ENCODE peak calls at places on chromosomes 2 and 18, in ten cellular contexts. One of them, this sample, is unnamed.

GRCh38 chr2:231601356-231602229 is 8.9 kb downstream of the TEX44 start:
- DNase-seq in NCI-H2081: peak
- DNase-seq in ELR: peak
- DNase-seq in activated CD4-positive, alpha-beta T cell treated with anti-CD3 and anti-CD28 coated beads for 1 hour: peak
- DNase-seq in AG09309: no peak
- DNase-seq in WTC11: peak
- DNase-seq in T-helper 17 cell: peak
- DNase-seq in H9: peak
- DNase-seq in AG08395: peak
- DNase-seq in head of caudate nucleus: peak
- DNase-seq in this sample: peak

GRCh38 chr2:50469784-50470183 is 562.1 kb downstream of the NRXN1 start:
- DNase-seq in NCI-H2081: no peak
- DNase-seq in AG09309: no peak
- DNase-seq in AG08395: no peak
- DNase-seq in activated CD4-positive, alpha-beta T cell treated with anti-CD3 and anti-CD28 coated beads for 1 hour: no peak
- DNase-seq in WTC11: no peak
- DNase-seq in ELR: no peak
- DNase-seq in H9: no peak
- DNase-seq in T-helper 17 cell: no peak
- DNase-seq in head of caudate nucleus: no peak
- DNase-seq in this sample: no peak

GRCh38 chr2:46970334-46971288 is 55.0 kb upstream of the MCFD2 start:
- DNase-seq in NCI-H2081: no peak
- DNase-seq in AG09309: no peak
- DNase-seq in T-helper 17 cell: no peak
- DNase-seq in head of caudate nucleus: peak
- DNase-seq in AG08395: peak
- DNase-seq in H9: no peak
- DNase-seq in ELR: peak
- DNase-seq in WTC11: no peak
- DNase-seq in activated CD4-positive, alpha-beta T cell treated with anti-CD3 and anti-CD28 coated beads for 1 hour: no peak
- DNase-seq in this sample: no peak

GRCh38 chr18:71130351-71130750 is 841.5 kb downstream of the SOCS6 start:
- DNase-seq in AG08395: no peak
- DNase-seq in T-helper 17 cell: no peak
- DNase-seq in WTC11: no peak
- DNase-seq in NCI-H2081: no peak
- DNase-seq in AG09309: no peak
- DNase-seq in H9: no peak
- DNase-seq in ELR: no peak
- DNase-seq in head of caudate nucleus: peak
- DNase-seq in activated CD4-positive, alpha-beta T cell treated with anti-CD3 and anti-CD28 coated beads for 1 hour: no peak
- DNase-seq in this sample: no peak

GRCh38 chr2:149817206-149817605 is 229.6 kb upstream of the MMADHC start:
- DNase-seq in head of caudate nucleus: no peak
- DNase-seq in T-helper 17 cell: no peak
- DNase-seq in activated CD4-positive, alpha-beta T cell treated with anti-CD3 and anti-CD28 coated beads for 1 hour: no peak
- DNase-seq in AG08395: peak
- DNase-seq in NCI-H2081: no peak
- DNase-seq in WTC11: no peak
- DNase-seq in AG09309: no peak
- DNase-seq in H9: no peak
- DNase-seq in ELR: no peak
- DNase-seq in this sample: no peak

GRCh38 chr2:184730288-184730687 is 132.0 kb downstream of the ZNF804A start:
- DNase-seq in H9: no peak
- DNase-seq in head of caudate nucleus: no peak
- DNase-seq in NCI-H2081: no peak
- DNase-seq in activated CD4-positive, alpha-beta T cell treated with anti-CD3 and anti-CD28 coated beads for 1 hour: no peak
- DNase-seq in AG09309: no peak
- DNase-seq in T-helper 17 cell: no peak
- DNase-seq in AG08395: no peak
- DNase-seq in ELR: no peak
- DNase-seq in WTC11: no peak
- DNase-seq in this sample: peak

GRCh38 chr18:45730832-45731545 is 7.0 kb downstream of the SLC14A1 start:
- DNase-seq in activated CD4-positive, alpha-beta T cell treated with anti-CD3 and anti-CD28 coated beads for 1 hour: no peak
- DNase-seq in NCI-H2081: no peak
- DNase-seq in AG09309: no peak
- DNase-seq in T-helper 17 cell: no peak
- DNase-seq in ELR: peak
- DNase-seq in WTC11: no peak
- DNase-seq in head of caudate nucleus: no peak
- DNase-seq in AG08395: peak
- DNase-seq in H9: no peak
- DNase-seq in this sample: no peak

GRCh38 chr2:90069290-90069894 is 1377.9 kb downstream of the RPIA start:
- DNase-seq in activated CD4-positive, alpha-beta T cell treated with anti-CD3 and anti-CD28 coated beads for 1 hour: no peak
- DNase-seq in T-helper 17 cell: no peak
- DNase-seq in head of caudate nucleus: no peak
- DNase-seq in AG09309: no peak
- DNase-seq in WTC11: peak
- DNase-seq in NCI-H2081: peak
- DNase-seq in ELR: peak
- DNase-seq in H9: no peak
- DNase-seq in AG08395: peak
- DNase-seq in this sample: peak

GRCh38 chr2:213152065-213152794 is 818 bp upstream of the IKZF2 start:
- DNase-seq in ELR: peak
- DNase-seq in T-helper 17 cell: peak
- DNase-seq in head of caudate nucleus: peak
- DNase-seq in activated CD4-positive, alpha-beta T cell treated with anti-CD3 and anti-CD28 coated beads for 1 hour: no peak
- DNase-seq in AG09309: no peak
- DNase-seq in H9: peak
- DNase-seq in NCI-H2081: no peak
- DNase-seq in WTC11: peak
- DNase-seq in AG08395: peak
- DNase-seq in this sample: peak

GRCh38 chr2:233093721-233094120 is 33.6 kb downstream of the INPP5D start:
- DNase-seq in activated CD4-positive, alpha-beta T cell treated with anti-CD3 and anti-CD28 coated beads for 1 hour: no peak
- DNase-seq in NCI-H2081: no peak
- DNase-seq in WTC11: no peak
- DNase-seq in head of caudate nucleus: no peak
- DNase-seq in H9: no peak
- DNase-seq in AG08395: no peak
- DNase-seq in T-helper 17 cell: no peak
- DNase-seq in ELR: no peak
- DNase-seq in AG09309: no peak
- DNase-seq in this sample: no peak

GRCh38 chr2:71614976-71615768 is 161.8 kb downstream of the DYSF start:
- DNase-seq in T-helper 17 cell: no peak
- DNase-seq in AG09309: peak
- DNase-seq in AG08395: peak
- DNase-seq in activated CD4-positive, alpha-beta T cell treated with anti-CD3 and anti-CD28 coated beads for 1 hour: peak
- DNase-seq in ELR: no peak
- DNase-seq in H9: peak
- DNase-seq in head of caudate nucleus: peak
- DNase-seq in NCI-H2081: no peak
- DNase-seq in WTC11: peak
- DNase-seq in this sample: no peak

GRCh38 chr18:43160509-43160908 is 45.0 kb upstream of the RIT2 start:
- DNase-seq in activated CD4-positive, alpha-beta T cell treated with anti-CD3 and anti-CD28 coated beads for 1 hour: no peak
- DNase-seq in ELR: no peak
- DNase-seq in WTC11: no peak
- DNase-seq in AG08395: no peak
- DNase-seq in H9: no peak
- DNase-seq in head of caudate nucleus: no peak
- DNase-seq in AG09309: no peak
- DNase-seq in T-helper 17 cell: no peak
- DNase-seq in NCI-H2081: no peak
- DNase-seq in this sample: no peak

GRCh38 chr2:19312949-19313348 is 45.5 kb downstream of the OSR1 start:
- DNase-seq in T-helper 17 cell: no peak
- DNase-seq in activated CD4-positive, alpha-beta T cell treated with anti-CD3 and anti-CD28 coated beads for 1 hour: no peak
- DNase-seq in ELR: peak
- DNase-seq in AG09309: no peak
- DNase-seq in head of caudate nucleus: no peak
- DNase-seq in WTC11: no peak
- DNase-seq in NCI-H2081: no peak
- DNase-seq in AG08395: peak
- DNase-seq in H9: no peak
- DNase-seq in this sample: no peak

GRCh38 chr2:188811522-188811921 is 162.7 kb upstream of the COL3A1 start:
- DNase-seq in activated CD4-positive, alpha-beta T cell treated with anti-CD3 and anti-CD28 coated beads for 1 hour: no peak
- DNase-seq in AG09309: peak
- DNase-seq in H9: no peak
- DNase-seq in head of caudate nucleus: no peak
- DNase-seq in T-helper 17 cell: no peak
- DNase-seq in ELR: peak
- DNase-seq in WTC11: no peak
- DNase-seq in AG08395: peak
- DNase-seq in NCI-H2081: no peak
- DNase-seq in this sample: no peak

GRCh38 chr2:143901185-143901842 is 618.6 kb downstream of the ZEB2 start:
- DNase-seq in WTC11: no peak
- DNase-seq in T-helper 17 cell: no peak
- DNase-seq in NCI-H2081: no peak
- DNase-seq in AG08395: peak
- DNase-seq in AG09309: peak
- DNase-seq in ELR: peak
- DNase-seq in activated CD4-positive, alpha-beta T cell treated with anti-CD3 and anti-CD28 coated beads for 1 hour: no peak
- DNase-seq in head of caudate nucleus: no peak
- DNase-seq in H9: no peak
- DNase-seq in this sample: no peak

GRCh38 chr2:189210250-189211075 is 30.9 kb upstream of the COL5A2 start:
- DNase-seq in H9: no peak
- DNase-seq in ELR: peak
- DNase-seq in head of caudate nucleus: peak
- DNase-seq in AG08395: peak
- DNase-seq in NCI-H2081: peak
- DNase-seq in AG09309: peak
- DNase-seq in WTC11: no peak
- DNase-seq in activated CD4-positive, alpha-beta T cell treated with anti-CD3 and anti-CD28 coated beads for 1 hour: no peak
- DNase-seq in T-helper 17 cell: no peak
- DNase-seq in this sample: no peak

GRCh38 chr2:133642831-133643230 is 74.6 kb upstream of the NCKAP5 start:
- DNase-seq in T-helper 17 cell: no peak
- DNase-seq in head of caudate nucleus: no peak
- DNase-seq in AG09309: no peak
- DNase-seq in AG08395: peak
- DNase-seq in NCI-H2081: no peak
- DNase-seq in H9: no peak
- DNase-seq in activated CD4-positive, alpha-beta T cell treated with anti-CD3 and anti-CD28 coated beads for 1 hour: no peak
- DNase-seq in ELR: no peak
- DNase-seq in WTC11: no peak
- DNase-seq in this sample: no peak

GRCh38 chr2:121776885-121777698 is 21.6 kb downstream of the TSN start:
- DNase-seq in AG09309: no peak
- DNase-seq in AG08395: no peak
- DNase-seq in H9: no peak
- DNase-seq in ELR: no peak
- DNase-seq in NCI-H2081: no peak
- DNase-seq in T-helper 17 cell: no peak
- DNase-seq in WTC11: no peak
- DNase-seq in head of caudate nucleus: no peak
- DNase-seq in activated CD4-positive, alpha-beta T cell treated with anti-CD3 and anti-CD28 coated beads for 1 hour: no peak
- DNase-seq in this sample: no peak

GRCh38 chr2:202639233-202639632 is 4.5 kb downstream of the FAM117B start:
- DNase-seq in ELR: no peak
- DNase-seq in T-helper 17 cell: no peak
- DNase-seq in WTC11: no peak
- DNase-seq in head of caudate nucleus: no peak
- DNase-seq in NCI-H2081: no peak
- DNase-seq in H9: no peak
- DNase-seq in AG08395: no peak
- DNase-seq in activated CD4-positive, alpha-beta T cell treated with anti-CD3 and anti-CD28 coated beads for 1 hour: no peak
- DNase-seq in AG09309: no peak
- DNase-seq in this sample: no peak

GRCh38 chr2:218839430-218839829 is 7.8 kb upstream of the PRKAG3 start:
- DNase-seq in head of caudate nucleus: no peak
- DNase-seq in ELR: peak
- DNase-seq in AG09309: no peak
- DNase-seq in WTC11: no peak
- DNase-seq in activated CD4-positive, alpha-beta T cell treated with anti-CD3 and anti-CD28 coated beads for 1 hour: no peak
- DNase-seq in NCI-H2081: no peak
- DNase-seq in H9: no peak
- DNase-seq in T-helper 17 cell: no peak
- DNase-seq in AG08395: peak
- DNase-seq in this sample: no peak

GRCh38 chr2:235710933-235711332 is 217.1 kb downstream of the AGAP1 start:
- DNase-seq in AG09309: no peak
- DNase-seq in NCI-H2081: no peak
- DNase-seq in head of caudate nucleus: no peak
- DNase-seq in T-helper 17 cell: no peak
- DNase-seq in WTC11: no peak
- DNase-seq in ELR: no peak
- DNase-seq in activated CD4-positive, alpha-beta T cell treated with anti-CD3 and anti-CD28 coated beads for 1 hour: no peak
- DNase-seq in AG08395: no peak
- DNase-seq in H9: no peak
- DNase-seq in this sample: no peak

GRCh38 chr2:70140978-70141753 is 49.7 kb downstream of the C2orf42 start:
- DNase-seq in ELR: peak
- DNase-seq in AG08395: no peak
- DNase-seq in head of caudate nucleus: peak
- DNase-seq in WTC11: peak
- DNase-seq in T-helper 17 cell: peak
- DNase-seq in NCI-H2081: peak
- DNase-seq in AG09309: no peak
- DNase-seq in activated CD4-positive, alpha-beta T cell treated with anti-CD3 and anti-CD28 coated beads for 1 hour: peak
- DNase-seq in H9: peak
- DNase-seq in this sample: peak

GRCh38 chr2:197994751-197995150 is 190.4 kb downstream of the PLCL1 start:
- DNase-seq in ELR: no peak
- DNase-seq in AG08395: no peak
- DNase-seq in AG09309: no peak
- DNase-seq in H9: no peak
- DNase-seq in WTC11: no peak
- DNase-seq in head of caudate nucleus: no peak
- DNase-seq in T-helper 17 cell: no peak
- DNase-seq in NCI-H2081: no peak
- DNase-seq in activated CD4-positive, alpha-beta T cell treated with anti-CD3 and anti-CD28 coated beads for 1 hour: no peak
- DNase-seq in this sample: no peak

GRCh38 chr2:140454717-140455116 is 1674.5 kb upstream of the NXPH2 start:
- DNase-seq in activated CD4-positive, alpha-beta T cell treated with anti-CD3 and anti-CD28 coated beads for 1 hour: no peak
- DNase-seq in T-helper 17 cell: no peak
- DNase-seq in WTC11: no peak
- DNase-seq in head of caudate nucleus: peak
- DNase-seq in AG09309: peak
- DNase-seq in NCI-H2081: no peak
- DNase-seq in H9: no peak
- DNase-seq in ELR: peak
- DNase-seq in AG08395: peak
- DNase-seq in this sample: no peak

GRCh38 chr2:112622528-112622849 is 23.2 kb upstream of the SLC20A1 start:
- DNase-seq in ELR: peak
- DNase-seq in NCI-H2081: no peak
- DNase-seq in head of caudate nucleus: no peak
- DNase-seq in H9: no peak
- DNase-seq in AG09309: peak
- DNase-seq in activated CD4-positive, alpha-beta T cell treated with anti-CD3 and anti-CD28 coated beads for 1 hour: no peak
- DNase-seq in AG08395: peak
- DNase-seq in WTC11: no peak
- DNase-seq in T-helper 17 cell: no peak
- DNase-seq in this sample: no peak

GRCh38 chr18:43129946-43130523 is 14.6 kb upstream of the RIT2 start:
- DNase-seq in ELR: no peak
- DNase-seq in activated CD4-positive, alpha-beta T cell treated with anti-CD3 and anti-CD28 coated beads for 1 hour: no peak
- DNase-seq in head of caudate nucleus: no peak
- DNase-seq in AG09309: no peak
- DNase-seq in T-helper 17 cell: no peak
- DNase-seq in H9: no peak
- DNase-seq in NCI-H2081: no peak
- DNase-seq in WTC11: no peak
- DNase-seq in AG08395: peak
- DNase-seq in this sample: no peak

GRCh38 chr2:2579814-2580213 is 248.7 kb upstream of the MYT1L start:
- DNase-seq in AG09309: no peak
- DNase-seq in H9: peak
- DNase-seq in ELR: no peak
- DNase-seq in head of caudate nucleus: peak
- DNase-seq in NCI-H2081: no peak
- DNase-seq in activated CD4-positive, alpha-beta T cell treated with anti-CD3 and anti-CD28 coated beads for 1 hour: no peak
- DNase-seq in WTC11: no peak
- DNase-seq in AG08395: no peak
- DNase-seq in T-helper 17 cell: no peak
- DNase-seq in this sample: no peak

GRCh38 chr2:153408708-153409107 is 69.9 kb downstream of the RPRM start:
- DNase-seq in T-helper 17 cell: no peak
- DNase-seq in AG09309: no peak
- DNase-seq in WTC11: no peak
- DNase-seq in H9: no peak
- DNase-seq in AG08395: no peak
- DNase-seq in NCI-H2081: no peak
- DNase-seq in activated CD4-positive, alpha-beta T cell treated with anti-CD3 and anti-CD28 coated beads for 1 hour: no peak
- DNase-seq in head of caudate nucleus: no peak
- DNase-seq in ELR: no peak
- DNase-seq in this sample: no peak